ENCODE peak calls at places on chromosomes 1 and 21, in five cellular contexts. One of them, this sample, is unnamed.

GRCh38 chr1:71307451-71307850 is 226.6 kb upstream of the ZRANB2 start:
- DNase-seq in gastrocnemius medialis: no peak
- DNase-seq in body of pancreas: no peak
- DNase-seq in stomach: no peak
- DNase-seq in H54: no peak
- DNase-seq in this sample: no peak

GRCh38 chr1:240528566-240528965 is 83.4 kb downstream of the GREM2 start:
- DNase-seq in gastrocnemius medialis: no peak
- DNase-seq in H54: no peak
- DNase-seq in stomach: no peak
- DNase-seq in body of pancreas: no peak
- DNase-seq in this sample: no peak

GRCh38 chr1:165355221-165355976 is 1.1 kb downstream of the LMX1A start:
- DNase-seq in gastrocnemius medialis: no peak
- DNase-seq in H54: no peak
- DNase-seq in stomach: no peak
- DNase-seq in body of pancreas: no peak
- DNase-seq in this sample: no peak

GRCh38 chr21:28632718-28633408 is 359.8 kb downstream of the LTN1 start:
- DNase-seq in stomach: no peak
- DNase-seq in body of pancreas: no peak
- DNase-seq in gastrocnemius medialis: no peak
- DNase-seq in H54: no peak
- DNase-seq in this sample: no peak

GRCh38 chr1:18927654-18928272 is 25.4 kb upstream of the ALDH4A1 start:
- DNase-seq in H54: no peak
- DNase-seq in stomach: no peak
- DNase-seq in body of pancreas: no peak
- DNase-seq in gastrocnemius medialis: no peak
- DNase-seq in this sample: no peak

GRCh38 chr1:39900662-39901485 is 843 bp downstream of the MYCL start:
- DNase-seq in stomach: peak
- DNase-seq in H54: no peak
- DNase-seq in body of pancreas: peak
- DNase-seq in gastrocnemius medialis: no peak
- DNase-seq in this sample: no peak

GRCh38 chr1:93702102-93702827 is 20.6 kb upstream of the BCAR3 start:
- DNase-seq in gastrocnemius medialis: peak
- DNase-seq in body of pancreas: no peak
- DNase-seq in stomach: no peak
- DNase-seq in H54: no peak
- DNase-seq in this sample: no peak

GRCh38 chr1:10730985-10731384 is 65.5 kb downstream of the CASZ1 start:
- DNase-seq in gastrocnemius medialis: no peak
- DNase-seq in body of pancreas: no peak
- DNase-seq in stomach: no peak
- DNase-seq in H54: peak
- DNase-seq in this sample: no peak

GRCh38 chr1:3567405-3567804 is 43.9 kb downstream of the MEGF6 start:
- DNase-seq in H54: no peak
- DNase-seq in body of pancreas: no peak
- DNase-seq in gastrocnemius medialis: no peak
- DNase-seq in stomach: no peak
- DNase-seq in this sample: no peak

GRCh38 chr1:186055846-186056245 is 319.2 kb downstream of the TPR start:
- DNase-seq in H54: no peak
- DNase-seq in gastrocnemius medialis: no peak
- DNase-seq in stomach: no peak
- DNase-seq in body of pancreas: no peak
- DNase-seq in this sample: no peak

GRCh38 chr1:204180133-204180532 is 14.0 kb upstream of the REN start:
- DNase-seq in body of pancreas: no peak
- DNase-seq in H54: no peak
- DNase-seq in gastrocnemius medialis: no peak
- DNase-seq in stomach: no peak
- DNase-seq in this sample: no peak

GRCh38 chr1:70910013-70910412 is 137.6 kb downstream of the PTGER3 start:
- DNase-seq in gastrocnemius medialis: no peak
- DNase-seq in body of pancreas: no peak
- DNase-seq in stomach: no peak
- DNase-seq in H54: no peak
- DNase-seq in this sample: no peak

GRCh38 chr1:81876901-81877750 is 76.4 kb downstream of the ADGRL2 start:
- DNase-seq in stomach: no peak
- DNase-seq in H54: peak
- DNase-seq in body of pancreas: no peak
- DNase-seq in gastrocnemius medialis: no peak
- DNase-seq in this sample: no peak

GRCh38 chr1:15952317-15953258 is 23.3 kb downstream of the ZBTB17 start:
- DNase-seq in H54: peak
- DNase-seq in body of pancreas: no peak
- DNase-seq in gastrocnemius medialis: no peak
- DNase-seq in stomach: no peak
- DNase-seq in this sample: peak

GRCh38 chr21:43361493-43362296 is 65.2 kb downstream of the SIK1 start:
- DNase-seq in stomach: no peak
- DNase-seq in gastrocnemius medialis: peak
- DNase-seq in H54: no peak
- DNase-seq in body of pancreas: no peak
- DNase-seq in this sample: no peak

GRCh38 chr1:151581446-151581845 is 30.4 kb upstream of the SNX27 start:
- DNase-seq in body of pancreas: no peak
- DNase-seq in gastrocnemius medialis: no peak
- DNase-seq in stomach: no peak
- DNase-seq in H54: no peak
- DNase-seq in this sample: no peak

GRCh38 chr1:231357831-231358354 is 19.8 kb downstream of the SPRTN start:
- DNase-seq in H54: no peak
- DNase-seq in stomach: peak
- DNase-seq in gastrocnemius medialis: peak
- DNase-seq in body of pancreas: peak
- DNase-seq in this sample: peak

GRCh38 chr1:227731696-227732585 is 3.2 kb downstream of the JMJD4 start:
- DNase-seq in H54: no peak
- DNase-seq in gastrocnemius medialis: no peak
- DNase-seq in stomach: no peak
- DNase-seq in body of pancreas: no peak
- DNase-seq in this sample: no peak

GRCh38 chr1:23478896-23479790 is 4.8 kb downstream of the ASAP3 start:
- DNase-seq in body of pancreas: peak
- DNase-seq in stomach: peak
- DNase-seq in H54: peak
- DNase-seq in gastrocnemius medialis: peak
- DNase-seq in this sample: no peak
- TF ChIP-seq POLR2A in body of pancreas: peak
- TF ChIP-seq POLR2A in stomach: no peak
- TF ChIP-seq POLR2A in H54: no peak
- TF ChIP-seq POLR2A in gastrocnemius medialis: peak
- TF ChIP-seq POLR2A in this sample: no peak

GRCh38 chr1:8152731-8153702 is 126.9 kb upstream of the ERRFI1 start:
- DNase-seq in gastrocnemius medialis: no peak
- DNase-seq in stomach: no peak
- DNase-seq in H54: no peak
- DNase-seq in body of pancreas: no peak
- DNase-seq in this sample: no peak

GRCh38 chr1:8155528-8156186 is 129.5 kb upstream of the ERRFI1 start:
- DNase-seq in gastrocnemius medialis: no peak
- DNase-seq in H54: no peak
- DNase-seq in stomach: peak
- DNase-seq in body of pancreas: no peak
- DNase-seq in this sample: no peak

GRCh38 chr1:8151647-8152046 is 125.5 kb upstream of the ERRFI1 start:
- DNase-seq in body of pancreas: no peak
- DNase-seq in H54: no peak
- DNase-seq in gastrocnemius medialis: no peak
- DNase-seq in stomach: no peak
- DNase-seq in this sample: no peak

GRCh38 chr1:8153961-8154360 is 127.9 kb upstream of the ERRFI1 start:
- DNase-seq in body of pancreas: no peak
- DNase-seq in H54: no peak
- DNase-seq in gastrocnemius medialis: no peak
- DNase-seq in stomach: no peak
- DNase-seq in this sample: no peak

GRCh38 chr1:8154621-8155052 is 128.5 kb upstream of the ERRFI1 start:
- DNase-seq in stomach: no peak
- DNase-seq in body of pancreas: peak
- DNase-seq in gastrocnemius medialis: no peak
- DNase-seq in H54: no peak
- DNase-seq in this sample: no peak
- TF ChIP-seq POLR2A in stomach: no peak
- TF ChIP-seq POLR2A in body of pancreas: no peak
- TF ChIP-seq POLR2A in gastrocnemius medialis: no peak
- TF ChIP-seq POLR2A in H54: no peak
- TF ChIP-seq POLR2A in this sample: no peak

GRCh38 chr1:114581335-114582287 is at the start of gene BCAS2:
- DNase-seq in gastrocnemius medialis: peak
- DNase-seq in H54: peak
- DNase-seq in stomach: peak
- DNase-seq in body of pancreas: peak
- DNase-seq in this sample: peak
- TF ChIP-seq POLR2A in gastrocnemius medialis: peak
- TF ChIP-seq POLR2A in H54: peak
- TF ChIP-seq POLR2A in stomach: peak
- TF ChIP-seq POLR2A in body of pancreas: peak
- TF ChIP-seq POLR2A in this sample: peak

DNA sequence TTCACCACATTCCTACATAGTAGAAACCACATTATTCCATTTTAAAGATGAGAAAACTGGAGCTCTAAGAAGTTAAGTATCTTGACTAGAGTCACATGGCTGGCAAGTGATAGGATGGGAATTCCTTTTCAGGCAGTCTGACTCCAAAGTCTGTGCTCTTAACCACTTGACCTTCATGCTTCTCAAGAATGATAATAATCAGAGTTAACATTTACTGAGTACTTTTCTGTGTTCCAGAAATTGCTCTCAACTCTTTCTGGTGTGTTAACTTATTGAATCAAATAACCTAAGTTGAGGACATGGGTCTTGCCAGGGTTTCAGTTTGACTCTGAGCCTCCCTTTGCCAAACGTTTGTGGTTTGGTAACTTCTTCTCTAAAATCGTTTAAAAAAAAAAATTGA is 169.4 kb downstream of the RASAL2 start:
- DNase-seq in H54: no peak
- DNase-seq in body of pancreas: no peak
- DNase-seq in stomach: no peak
- DNase-seq in gastrocnemius medialis: no peak
- DNase-seq in this sample: no peak
- TF ChIP-seq POLR2A in H54: no peak
- TF ChIP-seq POLR2A in body of pancreas: no peak
- TF ChIP-seq POLR2A in stomach: no peak
- TF ChIP-seq POLR2A in gastrocnemius medialis: no peak
- TF ChIP-seq POLR2A in this sample: no peak